ENCODE peak calls at places on chromosomes 16 and 17, in four cellular contexts. Q, C, R and K are unnamed samples. For H3K4me1, the result is how much of the 10 kb centered on the place peaks cover.

GRCh38 chr16:29899516-29900101 is at the start of gene SEZ6L2:
- DNase-seq in Q (peak), C (peak), R (peak), K (peak)

GRCh38 chr16:86508947-86509758 is 1.2 kb upstream of the FOXF1 start:
- DNase-seq in Q (peak), C (peak), R (no peak), K (peak)

GRCh38 chr16:65120811-65121721 is 797 bp downstream of the CDH11 start:
- DNase-seq in Q (no peak), C (peak), R (no peak), K (no peak)

GRCh38 chr17:5262417-5262816 is 19.7 kb upstream of the RABEP1 start:
- DNase-seq in Q (no peak), C (no peak), R (no peak), K (no peak)

GRCh38 chr16:48287239-48287638 is 39.9 kb upstream of the ABCC11 start:
- DNase-seq in Q (no peak), C (no peak), R (no peak), K (no peak)

GRCh38 chr17:1008008-1008761 is 11.3 kb downstream of the TIMM22 start:
- DNase-seq in Q (no peak), C (no peak), R (no peak), K (no peak)

GRCh38 chr17:17737938-17738894 is 57.0 kb downstream of the RAI1 start:
- DNase-seq in Q (peak), C (peak), R (peak), K (peak)

GRCh38 chr16:64983983-64984382 is 137.9 kb downstream of the CDH11 start:
- DNase-seq in Q (no peak), C (peak), R (no peak), K (peak)

GRCh38 chr16:13994239-13995106 is 74.5 kb downstream of the ERCC4 start:
- DNase-seq in Q (no peak), C (no peak), R (no peak), K (no peak)

GRCh38 chr16:57627184-57627871 is 1.1 kb upstream of the ADGRG1 start:
- DNase-seq in Q (no peak), C (no peak), R (no peak), K (no peak)

GRCh38 chr17:60151355-60151754 is 1.6 kb downstream of the CA4 start:
- DNase-seq in Q (no peak), C (no peak), R (no peak), K (no peak)

GRCh38 chr16:85031451-85031850 is 3.9 kb downstream of the KIAA0513 start:
- DNase-seq in Q (no peak), C (no peak), R (no peak), K (no peak)

GRCh38 chr16:648786-649589 is at the start of gene WDR90:
- DNase-seq in Q (peak), C (peak), R (peak), K (peak)

GRCh38 chr16:10356870-10357842 is 28.7 kb upstream of the ATF7IP2 start:
- DNase-seq in Q (no peak), C (no peak), R (no peak), K (no peak)

GRCh38 chr16:8346291-8346690 is 244.0 kb downstream of the TMEM114 start:
- DNase-seq in Q (no peak), C (peak), R (no peak), K (no peak)

GRCh38 chr17:7043544-7044268 is at the start of gene SLC16A11:
- DNase-seq in Q (peak), C (peak), R (peak), K (no peak)

GRCh38 chr17:31397256-31397939 is 5.9 kb downstream of the RAB11FIP4 start:
- DNase-seq in Q (no peak), C (no peak), R (peak), K (no peak)

GRCh38 chr16:49457196-49457595 is 83.6 kb downstream of the C16orf78 start:
- DNase-seq in Q (no peak), C (no peak), R (peak), K (no peak)

GRCh38 chr16:27289669-27290068 is 21.1 kb upstream of the NSMCE1 start:
- DNase-seq in Q (no peak), C (no peak), R (no peak), K (no peak)

GRCh38 chr17:75571197-75571884 is 16.3 kb upstream of the MYO15B start:
- DNase-seq in Q (peak), C (peak), R (peak), K (no peak)

DNA sequence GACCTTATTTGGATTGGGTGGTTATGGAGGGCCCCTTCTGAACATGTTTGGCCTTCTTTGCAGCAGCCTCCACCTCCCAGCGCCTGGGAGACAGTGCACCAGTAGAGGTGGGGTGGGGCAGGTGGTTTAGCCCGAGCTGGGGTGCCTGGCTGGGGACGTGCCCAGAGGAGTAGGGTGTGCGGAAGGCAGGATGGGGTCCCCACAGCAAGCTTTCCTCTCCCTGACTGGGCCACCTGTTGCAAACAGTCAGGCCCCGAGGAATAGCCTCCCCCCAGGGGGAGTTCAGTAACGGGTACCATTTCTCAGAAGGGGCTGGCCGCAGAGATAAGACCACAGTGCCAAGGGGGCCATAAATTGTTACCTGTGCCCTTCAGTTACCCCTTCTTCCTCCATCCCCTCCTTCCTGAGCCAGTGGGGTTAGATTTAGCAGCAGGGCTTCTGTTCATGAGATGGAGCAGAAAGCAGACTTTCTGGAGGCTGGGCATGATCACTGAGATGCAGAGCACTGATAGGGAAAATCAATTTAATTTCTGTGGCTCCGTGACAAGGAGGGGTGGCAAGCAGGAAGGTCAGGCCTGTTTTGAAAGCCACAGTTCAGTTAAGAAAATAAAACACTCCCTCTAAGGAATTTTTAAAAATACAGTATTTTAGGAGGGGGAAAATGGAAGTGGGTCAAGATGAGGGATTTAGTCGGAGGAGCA is 181.9 kb downstream of the MSI2 start:
- DNase-seq in Q (no peak), C (no peak), R (no peak), K (no peak)
- H3K4me1 ChIP-seq in Q (under half), C (under half), R (under half), K (under half)

DNA sequence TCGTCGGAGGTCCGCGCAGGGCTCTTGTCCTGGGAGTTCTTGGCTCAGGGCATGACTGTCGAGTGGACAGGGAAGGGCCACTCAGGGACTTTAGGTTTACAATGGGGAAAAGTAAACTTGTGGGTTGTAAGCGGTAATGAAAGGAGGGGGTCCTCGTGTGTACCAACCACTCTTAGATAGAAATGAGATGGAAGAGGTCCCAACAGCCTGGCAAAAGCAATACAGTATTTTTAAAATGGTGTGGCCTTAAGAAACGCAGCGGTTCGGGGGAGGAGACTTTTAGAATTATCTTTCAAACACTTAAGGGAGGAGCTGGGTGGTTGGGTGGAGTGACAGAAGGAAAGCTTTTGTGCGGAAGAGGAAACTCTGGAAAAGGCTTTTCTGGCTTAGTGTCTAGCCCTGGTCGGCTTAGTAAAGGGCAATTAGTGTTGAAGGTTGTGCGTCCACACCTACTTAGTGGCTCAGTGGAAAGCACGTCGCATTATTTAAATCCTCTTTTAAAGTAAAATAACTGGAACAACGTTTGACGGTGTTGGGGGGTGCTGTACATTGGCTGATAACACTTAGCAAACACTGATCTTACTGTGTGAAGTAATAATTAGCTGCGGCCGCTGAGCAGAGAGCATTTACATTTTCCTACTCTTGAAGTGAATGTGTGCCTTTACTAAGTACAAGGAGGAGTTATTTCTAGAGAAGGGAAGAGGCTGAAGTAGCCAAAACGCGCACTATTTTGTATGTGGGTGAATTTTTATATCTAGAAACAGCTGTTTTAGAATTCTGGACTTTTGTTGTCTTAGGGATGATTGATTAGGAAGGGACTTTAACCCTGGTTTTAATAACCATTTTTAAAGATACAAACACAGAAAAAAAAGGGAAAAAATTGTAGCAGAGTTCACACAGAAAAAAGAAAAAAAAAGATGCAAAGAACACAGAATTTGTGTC is 1.0 kb downstream of the WSB1 start:
- DNase-seq in Q (peak), C (peak), R (peak), K (peak)
- H3K4me1 ChIP-seq in Q (under half), C (under half), R (under half), K (under half)

GRCh38 chr16:79092846-79093245 is 507.7 kb downstream of the MAF start:
- DNase-seq in Q (no peak), C (no peak), R (no peak), K (no peak)

GRCh38 chr16:79096246-79096645 is 504.3 kb downstream of the MAF start:
- DNase-seq in Q (no peak), C (no peak), R (no peak), K (no peak)

GRCh38 chr16:79090966-79091365 is 509.6 kb downstream of the MAF start:
- DNase-seq in Q (no peak), C (no peak), R (no peak), K (no peak)

GRCh38 chr16:79097090-79097489 is 503.4 kb downstream of the MAF start:
- DNase-seq in Q (no peak), C (no peak), R (no peak), K (no peak)

DNA sequence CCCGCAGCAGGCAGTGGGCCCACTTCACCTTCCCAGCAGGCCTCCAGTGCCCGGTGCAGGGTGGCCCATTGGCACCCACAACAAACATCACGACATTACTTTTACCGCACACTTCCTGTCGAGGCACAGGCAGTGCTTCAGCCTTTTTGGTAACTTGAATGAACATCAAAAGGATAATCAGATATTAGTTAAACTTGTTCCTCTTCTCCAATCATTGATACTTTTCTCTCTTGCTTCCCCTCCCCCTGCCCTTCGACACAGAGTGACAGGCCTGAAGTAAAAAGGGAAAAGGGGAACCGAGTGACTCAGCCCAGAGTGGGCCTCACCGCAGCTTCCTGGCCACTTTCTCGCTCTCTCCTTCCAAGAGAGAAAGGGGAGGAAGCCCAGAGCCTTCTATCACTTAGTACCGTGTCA is 507.0 kb downstream of the MAF start:
- DNase-seq in Q (peak), C (no peak), R (peak), K (peak)
- H3K4me1 ChIP-seq in Q (under half), C (under half), R (under half), K (under half)

DNA sequence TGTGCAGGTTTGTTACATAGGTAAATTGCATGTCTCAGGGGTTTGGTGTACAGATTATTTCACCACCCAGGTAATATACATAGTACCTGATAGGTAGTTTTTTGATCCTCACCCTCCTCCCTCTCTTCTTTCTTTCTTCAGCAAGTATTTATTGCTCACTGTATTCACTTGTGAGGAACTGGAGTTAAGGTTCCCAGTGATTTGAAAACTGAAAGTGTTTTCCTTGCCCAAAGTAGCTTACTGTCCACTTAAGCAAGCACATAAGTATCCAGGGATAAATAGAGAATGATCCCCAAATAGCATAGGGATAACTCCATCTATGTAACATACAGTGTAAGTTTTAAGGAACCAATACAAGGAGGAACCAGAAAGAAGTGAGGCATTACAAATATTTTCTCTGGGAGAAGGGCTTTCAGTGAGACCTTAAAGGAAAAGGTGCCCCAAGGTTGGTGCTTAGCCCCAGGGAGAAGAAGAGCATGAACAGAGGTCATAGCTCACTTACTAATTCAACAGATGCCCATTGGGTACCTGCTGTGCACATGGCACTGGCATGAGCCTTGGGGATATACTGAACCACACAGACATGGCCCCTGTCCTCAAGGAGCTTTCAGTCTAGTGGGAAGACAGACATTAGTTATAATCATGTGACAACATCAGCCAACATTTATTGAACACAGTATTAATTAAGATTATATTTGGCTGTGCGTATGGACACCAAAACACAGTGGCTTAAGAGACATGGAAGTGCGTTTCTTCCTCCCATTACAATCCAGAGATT is 17.0 kb downstream of the MYL4 start:
- DNase-seq in Q (no peak), C (no peak), R (no peak), K (no peak)
- H3K4me1 ChIP-seq in Q (under half), C (under half), R (under half), K (under half)

DNA sequence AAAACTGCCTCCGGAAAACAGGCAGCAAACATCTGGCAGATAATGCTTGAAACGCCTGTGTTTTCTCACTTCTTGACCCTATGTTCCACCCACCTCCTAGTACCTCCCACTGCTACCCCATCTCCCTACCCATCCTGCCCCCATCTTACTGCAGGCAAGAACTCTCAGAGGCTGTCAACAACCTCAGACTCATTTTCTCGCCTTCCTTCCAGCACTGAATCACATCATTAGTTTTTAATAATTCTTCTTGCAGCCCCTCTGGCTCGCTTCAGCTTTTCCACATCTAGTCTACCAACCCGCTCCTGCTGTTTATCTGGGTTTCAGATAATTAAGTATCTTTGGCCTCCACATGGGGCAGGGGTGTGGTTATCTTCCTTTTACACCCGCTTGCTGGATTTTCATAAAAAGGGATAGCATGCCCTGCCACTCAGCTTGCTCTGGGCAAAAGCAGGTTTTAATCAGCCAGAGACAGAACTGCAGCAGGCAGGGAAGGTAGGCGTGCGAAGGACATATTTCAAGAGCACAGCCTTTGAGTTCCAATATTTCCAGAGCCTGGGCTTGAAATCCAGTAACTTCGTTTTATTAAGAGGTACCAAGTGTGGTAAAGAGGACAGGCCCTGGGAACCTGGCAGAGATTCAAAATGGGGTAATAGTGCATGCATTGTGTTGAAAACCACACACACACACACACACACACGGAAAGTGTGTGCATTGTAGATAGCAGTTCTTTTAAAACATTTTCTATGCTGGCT is 87.5 kb downstream of the BMERB1 start:
- DNase-seq in Q (no peak), C (no peak), R (no peak), K (no peak)
- H3K4me1 ChIP-seq in Q (under half), C (under half), R (under half), K (under half)